ENCODE peak calls at places on chromosomes 6 and 20, in nine cellular contexts. One of them, this sample, is unnamed.
A peak's percentile ranks its signal among the peaks of the same experiment; 100 is the strongest.

GRCh38 chr6:144624246-144624645 is 339.1 kb downstream of the UTRN start:
- DNase-seq in pulmonary artery endothelial cell: no peak
- DNase-seq in psoas muscle: no peak
- DNase-seq in brain pericyte: no peak
- DNase-seq in activated CD8-positive, alpha-beta memory T cell treated with anti-CD3 and anti-CD28 coated beads, Interleukin-2, amount 50 U/mL, for 48 hours: no peak
- DNase-seq in left colon: no peak
- DNase-seq in uterus: no peak
- DNase-seq in activated CD4-positive, alpha-beta T cell treated with anti-CD3 and anti-CD28 coated beads, Interleukin-2, amount 50 U/mL, for 4 hours: no peak
- DNase-seq in NCI-H774: no peak
- DNase-seq in this sample: no peak

GRCh38 chr20:39069976-39070375 is 107.8 kb downstream of the DHX35 start:
- DNase-seq in uterus: no peak
- DNase-seq in psoas muscle: no peak
- DNase-seq in activated CD4-positive, alpha-beta T cell treated with anti-CD3 and anti-CD28 coated beads, Interleukin-2, amount 50 U/mL, for 4 hours: no peak
- DNase-seq in pulmonary artery endothelial cell: no peak
- DNase-seq in activated CD8-positive, alpha-beta memory T cell treated with anti-CD3 and anti-CD28 coated beads, Interleukin-2, amount 50 U/mL, for 48 hours: no peak
- DNase-seq in NCI-H774: no peak
- DNase-seq in brain pericyte: no peak
- DNase-seq in left colon: no peak
- DNase-seq in this sample: no peak

GRCh38 chr20:3572151-3572550 is 91.0 kb downstream of the GFRA4 start:
- DNase-seq in pulmonary artery endothelial cell: no peak
- DNase-seq in activated CD8-positive, alpha-beta memory T cell treated with anti-CD3 and anti-CD28 coated beads, Interleukin-2, amount 50 U/mL, for 48 hours: no peak
- DNase-seq in uterus: no peak
- DNase-seq in activated CD4-positive, alpha-beta T cell treated with anti-CD3 and anti-CD28 coated beads, Interleukin-2, amount 50 U/mL, for 4 hours: no peak
- DNase-seq in NCI-H774: no peak
- DNase-seq in left colon: no peak
- DNase-seq in brain pericyte: no peak
- DNase-seq in psoas muscle: no peak
- DNase-seq in this sample: no peak

GRCh38 chr6:154367839-154368695 is 11.5 kb upstream of the IPCEF1 start:
- DNase-seq in activated CD4-positive, alpha-beta T cell treated with anti-CD3 and anti-CD28 coated beads, Interleukin-2, amount 50 U/mL, for 4 hours: no peak
- DNase-seq in psoas muscle: no peak
- DNase-seq in brain pericyte: no peak
- DNase-seq in uterus: no peak
- DNase-seq in NCI-H774: no peak
- DNase-seq in left colon: no peak
- DNase-seq in activated CD8-positive, alpha-beta memory T cell treated with anti-CD3 and anti-CD28 coated beads, Interleukin-2, amount 50 U/mL, for 48 hours: no peak
- DNase-seq in pulmonary artery endothelial cell: no peak
- DNase-seq in this sample: no peak

GRCh38 chr6:141048451-141048850 is 1084.3 kb upstream of the GJE1 start:
- DNase-seq in NCI-H774: no peak
- DNase-seq in pulmonary artery endothelial cell: no peak
- DNase-seq in psoas muscle: no peak
- DNase-seq in brain pericyte: no peak
- DNase-seq in uterus: no peak
- DNase-seq in activated CD4-positive, alpha-beta T cell treated with anti-CD3 and anti-CD28 coated beads, Interleukin-2, amount 50 U/mL, for 4 hours: no peak
- DNase-seq in left colon: no peak
- DNase-seq in activated CD8-positive, alpha-beta memory T cell treated with anti-CD3 and anti-CD28 coated beads, Interleukin-2, amount 50 U/mL, for 48 hours: no peak
- DNase-seq in this sample: no peak

GRCh38 chr20:3209023-3209945 is at the start of gene ITPA:
- DNase-seq in brain pericyte: no peak
- DNase-seq in uterus: peak; percentile 45
- DNase-seq in left colon: peak; percentile 65
- DNase-seq in pulmonary artery endothelial cell: no peak
- DNase-seq in activated CD4-positive, alpha-beta T cell treated with anti-CD3 and anti-CD28 coated beads, Interleukin-2, amount 50 U/mL, for 4 hours: peak; percentile 34
- DNase-seq in activated CD8-positive, alpha-beta memory T cell treated with anti-CD3 and anti-CD28 coated beads, Interleukin-2, amount 50 U/mL, for 48 hours: peak; percentile 83
- DNase-seq in psoas muscle: peak; percentile 45
- DNase-seq in NCI-H774: peak; percentile 11
- DNase-seq in this sample: no peak

GRCh38 chr6:130381459-130382380 is 15.9 kb downstream of the TMEM200A start:
- DNase-seq in activated CD4-positive, alpha-beta T cell treated with anti-CD3 and anti-CD28 coated beads, Interleukin-2, amount 50 U/mL, for 4 hours: no peak
- DNase-seq in psoas muscle: no peak
- DNase-seq in brain pericyte: no peak
- DNase-seq in uterus: no peak
- DNase-seq in left colon: no peak
- DNase-seq in NCI-H774: no peak
- DNase-seq in pulmonary artery endothelial cell: no peak
- DNase-seq in activated CD8-positive, alpha-beta memory T cell treated with anti-CD3 and anti-CD28 coated beads, Interleukin-2, amount 50 U/mL, for 48 hours: no peak
- DNase-seq in this sample: no peak

GRCh38 chr6:137978252-137978896 is 111.3 kb downstream of the TNFAIP3 start:
- DNase-seq in activated CD4-positive, alpha-beta T cell treated with anti-CD3 and anti-CD28 coated beads, Interleukin-2, amount 50 U/mL, for 4 hours: no peak
- DNase-seq in activated CD8-positive, alpha-beta memory T cell treated with anti-CD3 and anti-CD28 coated beads, Interleukin-2, amount 50 U/mL, for 48 hours: no peak
- DNase-seq in left colon: no peak
- DNase-seq in pulmonary artery endothelial cell: no peak
- DNase-seq in NCI-H774: no peak
- DNase-seq in brain pericyte: no peak
- DNase-seq in psoas muscle: no peak
- DNase-seq in uterus: no peak
- DNase-seq in this sample: no peak

GRCh38 chr6:129646617-129647016 is 63.4 kb downstream of the ARHGAP18 start:
- DNase-seq in activated CD4-positive, alpha-beta T cell treated with anti-CD3 and anti-CD28 coated beads, Interleukin-2, amount 50 U/mL, for 4 hours: no peak
- DNase-seq in brain pericyte: no peak
- DNase-seq in uterus: no peak
- DNase-seq in activated CD8-positive, alpha-beta memory T cell treated with anti-CD3 and anti-CD28 coated beads, Interleukin-2, amount 50 U/mL, for 48 hours: no peak
- DNase-seq in pulmonary artery endothelial cell: no peak
- DNase-seq in psoas muscle: no peak
- DNase-seq in left colon: no peak
- DNase-seq in NCI-H774: no peak
- DNase-seq in this sample: no peak

GRCh38 chr6:152391179-152391880 is 245.8 kb downstream of the SYNE1 start:
- DNase-seq in uterus: no peak
- DNase-seq in psoas muscle: no peak
- DNase-seq in activated CD8-positive, alpha-beta memory T cell treated with anti-CD3 and anti-CD28 coated beads, Interleukin-2, amount 50 U/mL, for 48 hours: no peak
- DNase-seq in pulmonary artery endothelial cell: no peak
- DNase-seq in brain pericyte: no peak
- DNase-seq in left colon: no peak
- DNase-seq in activated CD4-positive, alpha-beta T cell treated with anti-CD3 and anti-CD28 coated beads, Interleukin-2, amount 50 U/mL, for 4 hours: no peak
- DNase-seq in NCI-H774: no peak
- DNase-seq in this sample: no peak

GRCh38 chr6:116801971-116802370 is 26.9 kb downstream of the GPRC6A start:
- DNase-seq in pulmonary artery endothelial cell: no peak
- DNase-seq in brain pericyte: no peak
- DNase-seq in activated CD8-positive, alpha-beta memory T cell treated with anti-CD3 and anti-CD28 coated beads, Interleukin-2, amount 50 U/mL, for 48 hours: no peak
- DNase-seq in activated CD4-positive, alpha-beta T cell treated with anti-CD3 and anti-CD28 coated beads, Interleukin-2, amount 50 U/mL, for 4 hours: no peak
- DNase-seq in NCI-H774: no peak
- DNase-seq in psoas muscle: no peak
- DNase-seq in uterus: no peak
- DNase-seq in left colon: no peak
- DNase-seq in this sample: no peak

GRCh38 chr6:163496205-163496604 is 81.7 kb downstream of the QKI start:
- DNase-seq in brain pericyte: no peak
- DNase-seq in activated CD8-positive, alpha-beta memory T cell treated with anti-CD3 and anti-CD28 coated beads, Interleukin-2, amount 50 U/mL, for 48 hours: no peak
- DNase-seq in activated CD4-positive, alpha-beta T cell treated with anti-CD3 and anti-CD28 coated beads, Interleukin-2, amount 50 U/mL, for 4 hours: no peak
- DNase-seq in left colon: no peak
- DNase-seq in psoas muscle: no peak
- DNase-seq in NCI-H774: no peak
- DNase-seq in uterus: no peak
- DNase-seq in pulmonary artery endothelial cell: no peak
- DNase-seq in this sample: no peak

GRCh38 chr6:7500737-7501282 is 40.7 kb upstream of the DSP start:
- DNase-seq in pulmonary artery endothelial cell: no peak
- DNase-seq in activated CD8-positive, alpha-beta memory T cell treated with anti-CD3 and anti-CD28 coated beads, Interleukin-2, amount 50 U/mL, for 48 hours: no peak
- DNase-seq in psoas muscle: no peak
- DNase-seq in brain pericyte: no peak
- DNase-seq in uterus: no peak
- DNase-seq in NCI-H774: no peak
- DNase-seq in activated CD4-positive, alpha-beta T cell treated with anti-CD3 and anti-CD28 coated beads, Interleukin-2, amount 50 U/mL, for 4 hours: no peak
- DNase-seq in left colon: no peak
- DNase-seq in this sample: no peak

GRCh38 chr6:106446287-106446885 is 85.9 kb downstream of the CRYBG1 start:
- DNase-seq in NCI-H774: peak; percentile 77
- DNase-seq in activated CD4-positive, alpha-beta T cell treated with anti-CD3 and anti-CD28 coated beads, Interleukin-2, amount 50 U/mL, for 4 hours: no peak
- DNase-seq in psoas muscle: no peak
- DNase-seq in brain pericyte: no peak
- DNase-seq in activated CD8-positive, alpha-beta memory T cell treated with anti-CD3 and anti-CD28 coated beads, Interleukin-2, amount 50 U/mL, for 48 hours: no peak
- DNase-seq in left colon: no peak
- DNase-seq in pulmonary artery endothelial cell: no peak
- DNase-seq in uterus: no peak
- DNase-seq in this sample: no peak

GRCh38 chr6:408599-409102 is 17.1 kb downstream of the IRF4 start:
- DNase-seq in brain pericyte: no peak
- DNase-seq in uterus: no peak
- DNase-seq in left colon: no peak
- DNase-seq in activated CD4-positive, alpha-beta T cell treated with anti-CD3 and anti-CD28 coated beads, Interleukin-2, amount 50 U/mL, for 4 hours: no peak
- DNase-seq in pulmonary artery endothelial cell: no peak
- DNase-seq in activated CD8-positive, alpha-beta memory T cell treated with anti-CD3 and anti-CD28 coated beads, Interleukin-2, amount 50 U/mL, for 48 hours: peak; percentile 52
- DNase-seq in NCI-H774: peak; percentile 68
- DNase-seq in psoas muscle: peak; percentile 61
- DNase-seq in this sample: no peak

GRCh38 chr6:148323344-148323743 is 19.3 kb upstream of the SASH1 start:
- DNase-seq in NCI-H774: no peak
- DNase-seq in psoas muscle: no peak
- DNase-seq in activated CD4-positive, alpha-beta T cell treated with anti-CD3 and anti-CD28 coated beads, Interleukin-2, amount 50 U/mL, for 4 hours: no peak
- DNase-seq in left colon: no peak
- DNase-seq in pulmonary artery endothelial cell: no peak
- DNase-seq in activated CD8-positive, alpha-beta memory T cell treated with anti-CD3 and anti-CD28 coated beads, Interleukin-2, amount 50 U/mL, for 48 hours: no peak
- DNase-seq in uterus: no peak
- DNase-seq in brain pericyte: no peak
- DNase-seq in this sample: no peak

GRCh38 chr6:46419576-46420002 is 71.7 kb downstream of the RCAN2 start:
- DNase-seq in left colon: peak; percentile 68
- DNase-seq in uterus: peak; percentile 55
- DNase-seq in brain pericyte: no peak
- DNase-seq in activated CD8-positive, alpha-beta memory T cell treated with anti-CD3 and anti-CD28 coated beads, Interleukin-2, amount 50 U/mL, for 48 hours: no peak
- DNase-seq in psoas muscle: no peak
- DNase-seq in activated CD4-positive, alpha-beta T cell treated with anti-CD3 and anti-CD28 coated beads, Interleukin-2, amount 50 U/mL, for 4 hours: no peak
- DNase-seq in pulmonary artery endothelial cell: peak; percentile 36
- DNase-seq in NCI-H774: peak; percentile 63
- DNase-seq in this sample: peak; percentile 39

GRCh38 chr6:74651948-74652347 is 553.9 kb downstream of the COL12A1 start:
- DNase-seq in left colon: no peak
- DNase-seq in activated CD4-positive, alpha-beta T cell treated with anti-CD3 and anti-CD28 coated beads, Interleukin-2, amount 50 U/mL, for 4 hours: no peak
- DNase-seq in uterus: no peak
- DNase-seq in activated CD8-positive, alpha-beta memory T cell treated with anti-CD3 and anti-CD28 coated beads, Interleukin-2, amount 50 U/mL, for 48 hours: no peak
- DNase-seq in psoas muscle: no peak
- DNase-seq in NCI-H774: no peak
- DNase-seq in brain pericyte: no peak
- DNase-seq in pulmonary artery endothelial cell: no peak
- DNase-seq in this sample: no peak

GRCh38 chr20:4090756-4091331 is 75.5 kb upstream of the RNF24 start:
- DNase-seq in brain pericyte: no peak
- DNase-seq in NCI-H774: no peak
- DNase-seq in left colon: no peak
- DNase-seq in uterus: no peak
- DNase-seq in pulmonary artery endothelial cell: no peak
- DNase-seq in activated CD4-positive, alpha-beta T cell treated with anti-CD3 and anti-CD28 coated beads, Interleukin-2, amount 50 U/mL, for 4 hours: no peak
- DNase-seq in activated CD8-positive, alpha-beta memory T cell treated with anti-CD3 and anti-CD28 coated beads, Interleukin-2, amount 50 U/mL, for 48 hours: peak; percentile 32
- DNase-seq in psoas muscle: no peak
- DNase-seq in this sample: no peak

GRCh38 chr6:95518630-95519227 is 58.6 kb upstream of the MANEA start:
- DNase-seq in pulmonary artery endothelial cell: no peak
- DNase-seq in psoas muscle: no peak
- DNase-seq in activated CD4-positive, alpha-beta T cell treated with anti-CD3 and anti-CD28 coated beads, Interleukin-2, amount 50 U/mL, for 4 hours: no peak
- DNase-seq in NCI-H774: peak; percentile 59
- DNase-seq in left colon: no peak
- DNase-seq in brain pericyte: no peak
- DNase-seq in uterus: no peak
- DNase-seq in activated CD8-positive, alpha-beta memory T cell treated with anti-CD3 and anti-CD28 coated beads, Interleukin-2, amount 50 U/mL, for 48 hours: no peak
- DNase-seq in this sample: no peak

GRCh38 chr20:1443085-1443484 is 23.6 kb downstream of the NSFL1C start:
- DNase-seq in activated CD8-positive, alpha-beta memory T cell treated with anti-CD3 and anti-CD28 coated beads, Interleukin-2, amount 50 U/mL, for 48 hours: no peak
- DNase-seq in activated CD4-positive, alpha-beta T cell treated with anti-CD3 and anti-CD28 coated beads, Interleukin-2, amount 50 U/mL, for 4 hours: no peak
- DNase-seq in left colon: no peak
- DNase-seq in uterus: no peak
- DNase-seq in pulmonary artery endothelial cell: no peak
- DNase-seq in NCI-H774: no peak
- DNase-seq in brain pericyte: no peak
- DNase-seq in psoas muscle: no peak
- DNase-seq in this sample: no peak

GRCh38 chr20:52269926-52270325 is 78.3 kb upstream of the ZFP64 start:
- DNase-seq in activated CD4-positive, alpha-beta T cell treated with anti-CD3 and anti-CD28 coated beads, Interleukin-2, amount 50 U/mL, for 4 hours: no peak
- DNase-seq in psoas muscle: no peak
- DNase-seq in brain pericyte: no peak
- DNase-seq in NCI-H774: no peak
- DNase-seq in activated CD8-positive, alpha-beta memory T cell treated with anti-CD3 and anti-CD28 coated beads, Interleukin-2, amount 50 U/mL, for 48 hours: no peak
- DNase-seq in pulmonary artery endothelial cell: no peak
- DNase-seq in uterus: no peak
- DNase-seq in left colon: no peak
- DNase-seq in this sample: no peak

GRCh38 chr6:111602481-111603404 is 2.9 kb downstream of the TRAF3IP2 start:
- DNase-seq in psoas muscle: peak; percentile 71
- DNase-seq in activated CD4-positive, alpha-beta T cell treated with anti-CD3 and anti-CD28 coated beads, Interleukin-2, amount 50 U/mL, for 4 hours: no peak
- DNase-seq in activated CD8-positive, alpha-beta memory T cell treated with anti-CD3 and anti-CD28 coated beads, Interleukin-2, amount 50 U/mL, for 48 hours: no peak
- DNase-seq in left colon: no peak
- DNase-seq in brain pericyte: no peak
- DNase-seq in uterus: peak; percentile 49
- DNase-seq in NCI-H774: no peak
- DNase-seq in pulmonary artery endothelial cell: no peak
- DNase-seq in this sample: no peak

GRCh38 chr6:154302111-154302752 is 54.4 kb downstream of the IPCEF1 start:
- DNase-seq in activated CD8-positive, alpha-beta memory T cell treated with anti-CD3 and anti-CD28 coated beads, Interleukin-2, amount 50 U/mL, for 48 hours: no peak
- DNase-seq in left colon: no peak
- DNase-seq in activated CD4-positive, alpha-beta T cell treated with anti-CD3 and anti-CD28 coated beads, Interleukin-2, amount 50 U/mL, for 4 hours: no peak
- DNase-seq in brain pericyte: no peak
- DNase-seq in uterus: no peak
- DNase-seq in pulmonary artery endothelial cell: no peak
- DNase-seq in NCI-H774: no peak
- DNase-seq in psoas muscle: no peak
- DNase-seq in this sample: no peak

This sample was measured in glomerular endothelial cell.